ENCODE peak calls at places on chromosomes 12 and 14, in five cellular contexts. One of them, this sample, is unnamed.

GRCh38 chr12:99600388-99600787 is 47.2 kb upstream of the GARIN6 start:
- DNase-seq in Daoy: no peak
- DNase-seq in stimulated activated CD8-positive, alpha-beta memory T cell treated with anti-CD3 and anti-CD28 coated beads, Interleukin-12 subunit alpha, Interleukin-12 subunit beta, amount 100 ng/mL, for 1 hour: no peak
- DNase-seq in stimulated activated CD4-positive, alpha-beta T cell treated with anti-CD3 and anti-CD28 coated beads, Interleukin-12 subunit alpha, Interleukin-12 subunit beta, amount 100 ng/mL, for 4 hours: no peak
- DNase-seq in hepatocyte: no peak
- DNase-seq in this sample: no peak

GRCh38 chr12:89657090-89657489 is 51.5 kb downstream of the ATP2B1 start:
- DNase-seq in stimulated activated CD4-positive, alpha-beta T cell treated with anti-CD3 and anti-CD28 coated beads, Interleukin-12 subunit alpha, Interleukin-12 subunit beta, amount 100 ng/mL, for 4 hours: no peak
- DNase-seq in hepatocyte: no peak
- DNase-seq in stimulated activated CD8-positive, alpha-beta memory T cell treated with anti-CD3 and anti-CD28 coated beads, Interleukin-12 subunit alpha, Interleukin-12 subunit beta, amount 100 ng/mL, for 1 hour: no peak
- DNase-seq in Daoy: no peak
- DNase-seq in this sample: no peak

GRCh38 chr12:64729909-64730584 is 29.2 kb downstream of the GNS start:
- DNase-seq in stimulated activated CD4-positive, alpha-beta T cell treated with anti-CD3 and anti-CD28 coated beads, Interleukin-12 subunit alpha, Interleukin-12 subunit beta, amount 100 ng/mL, for 4 hours: no peak
- DNase-seq in hepatocyte: no peak
- DNase-seq in Daoy: no peak
- DNase-seq in stimulated activated CD8-positive, alpha-beta memory T cell treated with anti-CD3 and anti-CD28 coated beads, Interleukin-12 subunit alpha, Interleukin-12 subunit beta, amount 100 ng/mL, for 1 hour: no peak
- DNase-seq in this sample: no peak

GRCh38 chr12:111506260-111506659 is 92.9 kb downstream of the ATXN2 start:
- DNase-seq in Daoy: no peak
- DNase-seq in stimulated activated CD4-positive, alpha-beta T cell treated with anti-CD3 and anti-CD28 coated beads, Interleukin-12 subunit alpha, Interleukin-12 subunit beta, amount 100 ng/mL, for 4 hours: no peak
- DNase-seq in hepatocyte: no peak
- DNase-seq in stimulated activated CD8-positive, alpha-beta memory T cell treated with anti-CD3 and anti-CD28 coated beads, Interleukin-12 subunit alpha, Interleukin-12 subunit beta, amount 100 ng/mL, for 1 hour: no peak
- DNase-seq in this sample: no peak

GRCh38 chr14:101590616-101591015 is 29.3 kb downstream of the DIO3 start:
- DNase-seq in Daoy: no peak
- DNase-seq in hepatocyte: no peak
- DNase-seq in stimulated activated CD8-positive, alpha-beta memory T cell treated with anti-CD3 and anti-CD28 coated beads, Interleukin-12 subunit alpha, Interleukin-12 subunit beta, amount 100 ng/mL, for 1 hour: no peak
- DNase-seq in stimulated activated CD4-positive, alpha-beta T cell treated with anti-CD3 and anti-CD28 coated beads, Interleukin-12 subunit alpha, Interleukin-12 subunit beta, amount 100 ng/mL, for 4 hours: no peak
- DNase-seq in this sample: no peak

GRCh38 chr12:26226629-26227375 is 31.4 kb downstream of the SSPN start:
- DNase-seq in stimulated activated CD8-positive, alpha-beta memory T cell treated with anti-CD3 and anti-CD28 coated beads, Interleukin-12 subunit alpha, Interleukin-12 subunit beta, amount 100 ng/mL, for 1 hour: no peak
- DNase-seq in hepatocyte: peak; percentile 51
- DNase-seq in stimulated activated CD4-positive, alpha-beta T cell treated with anti-CD3 and anti-CD28 coated beads, Interleukin-12 subunit alpha, Interleukin-12 subunit beta, amount 100 ng/mL, for 4 hours: no peak
- DNase-seq in Daoy: peak; percentile 23
- DNase-seq in this sample: no peak

GRCh38 chr14:74362361-74362915 is 14.2 kb downstream of the VRTN start:
- DNase-seq in stimulated activated CD8-positive, alpha-beta memory T cell treated with anti-CD3 and anti-CD28 coated beads, Interleukin-12 subunit alpha, Interleukin-12 subunit beta, amount 100 ng/mL, for 1 hour: peak; percentile 46
- DNase-seq in hepatocyte: peak; percentile 87
- DNase-seq in Daoy: peak; percentile 81
- DNase-seq in stimulated activated CD4-positive, alpha-beta T cell treated with anti-CD3 and anti-CD28 coated beads, Interleukin-12 subunit alpha, Interleukin-12 subunit beta, amount 100 ng/mL, for 4 hours: peak; percentile 61
- DNase-seq in this sample: peak; percentile 21

GRCh38 chr12:43982544-43982943 is 146.7 kb downstream of the TMEM117 start:
- DNase-seq in stimulated activated CD8-positive, alpha-beta memory T cell treated with anti-CD3 and anti-CD28 coated beads, Interleukin-12 subunit alpha, Interleukin-12 subunit beta, amount 100 ng/mL, for 1 hour: no peak
- DNase-seq in stimulated activated CD4-positive, alpha-beta T cell treated with anti-CD3 and anti-CD28 coated beads, Interleukin-12 subunit alpha, Interleukin-12 subunit beta, amount 100 ng/mL, for 4 hours: no peak
- DNase-seq in hepatocyte: no peak
- DNase-seq in Daoy: no peak
- DNase-seq in this sample: no peak

GRCh38 chr12:111901182-111901581 is 59.2 kb downstream of the MAPKAPK5 start:
- DNase-seq in hepatocyte: no peak
- DNase-seq in Daoy: no peak
- DNase-seq in stimulated activated CD4-positive, alpha-beta T cell treated with anti-CD3 and anti-CD28 coated beads, Interleukin-12 subunit alpha, Interleukin-12 subunit beta, amount 100 ng/mL, for 4 hours: no peak
- DNase-seq in stimulated activated CD8-positive, alpha-beta memory T cell treated with anti-CD3 and anti-CD28 coated beads, Interleukin-12 subunit alpha, Interleukin-12 subunit beta, amount 100 ng/mL, for 1 hour: no peak
- DNase-seq in this sample: no peak